ENCODE peak calls at places on chromosomes 7 and 10, in nine cellular contexts. One of them, this sample, is unnamed. For H3K9me3 and H3K4me1, the result is how much of the 10 kb centered on the place peaks cover.

GRCh38 chr10:93518531-93518930 is 22.1 kb downstream of the CEP55 start:
- DNase-seq in esophagus squamous epithelium: no peak
- DNase-seq in neural progenitor cell: no peak
- DNase-seq in sigmoid colon: no peak
- DNase-seq in stomach: no peak
- DNase-seq in left ventricle myocardium inferior: no peak
- DNase-seq in CD8-positive, alpha-beta T cell: no peak
- DNase-seq in cardiac muscle cell: no peak
- DNase-seq in A549: no peak
- DNase-seq in this sample: no peak

GRCh38 chr7:155676052-155676451 is 31.6 kb downstream of the RBM33 start:
- DNase-seq in esophagus squamous epithelium: no peak
- DNase-seq in neural progenitor cell: no peak
- DNase-seq in sigmoid colon: no peak
- DNase-seq in stomach: no peak
- DNase-seq in left ventricle myocardium inferior: no peak
- DNase-seq in CD8-positive, alpha-beta T cell: no peak
- DNase-seq in cardiac muscle cell: no peak
- DNase-seq in A549: no peak
- DNase-seq in this sample: no peak

GRCh38 chr7:151468214-151469023 is 28.5 kb upstream of the CRYGN start:
- DNase-seq in esophagus squamous epithelium: no peak
- DNase-seq in neural progenitor cell: no peak
- DNase-seq in sigmoid colon: no peak
- DNase-seq in stomach: no peak
- DNase-seq in left ventricle myocardium inferior: no peak
- DNase-seq in CD8-positive, alpha-beta T cell: no peak
- DNase-seq in cardiac muscle cell: no peak
- DNase-seq in A549: no peak
- DNase-seq in this sample: no peak

GRCh38 chr10:69363666-69364065 is 53.1 kb downstream of the TACR2 start:
- DNase-seq in esophagus squamous epithelium: no peak
- DNase-seq in neural progenitor cell: no peak
- DNase-seq in sigmoid colon: no peak
- DNase-seq in stomach: no peak
- DNase-seq in left ventricle myocardium inferior: no peak
- DNase-seq in CD8-positive, alpha-beta T cell: no peak
- DNase-seq in cardiac muscle cell: no peak
- DNase-seq in A549: no peak
- DNase-seq in this sample: no peak

GRCh38 chr10:114310346-114310745 is 71.3 kb downstream of the VWA2 start:
- DNase-seq in esophagus squamous epithelium: no peak
- DNase-seq in neural progenitor cell: no peak
- DNase-seq in sigmoid colon: peak
- DNase-seq in stomach: no peak
- DNase-seq in left ventricle myocardium inferior: no peak
- DNase-seq in CD8-positive, alpha-beta T cell: no peak
- DNase-seq in cardiac muscle cell: no peak
- DNase-seq in A549: no peak
- DNase-seq in this sample: no peak

GRCh38 chr10:58797356-58797755 is 284.7 kb downstream of the BICC1 start:
- DNase-seq in esophagus squamous epithelium: no peak
- DNase-seq in neural progenitor cell: no peak
- DNase-seq in sigmoid colon: no peak
- DNase-seq in stomach: no peak
- DNase-seq in left ventricle myocardium inferior: no peak
- DNase-seq in CD8-positive, alpha-beta T cell: no peak
- DNase-seq in cardiac muscle cell: no peak
- DNase-seq in A549: no peak
- DNase-seq in this sample: no peak

GRCh38 chr10:82981137-82981723 is 1106.2 kb downstream of the NRG3 start:
- DNase-seq in esophagus squamous epithelium: no peak
- DNase-seq in neural progenitor cell: no peak
- DNase-seq in sigmoid colon: no peak
- DNase-seq in stomach: no peak
- DNase-seq in left ventricle myocardium inferior: no peak
- DNase-seq in CD8-positive, alpha-beta T cell: no peak
- DNase-seq in cardiac muscle cell: no peak
- DNase-seq in A549: no peak
- DNase-seq in this sample: peak

GRCh38 chr7:68063171-68063570 is 1066.5 kb downstream of the TYW1 start:
- DNase-seq in esophagus squamous epithelium: no peak
- DNase-seq in neural progenitor cell: peak
- DNase-seq in sigmoid colon: no peak
- DNase-seq in stomach: no peak
- DNase-seq in left ventricle myocardium inferior: no peak
- DNase-seq in CD8-positive, alpha-beta T cell: no peak
- DNase-seq in cardiac muscle cell: peak
- DNase-seq in A549: peak
- DNase-seq in this sample: no peak

GRCh38 chr10:58457761-58458616 is 54.7 kb upstream of the BICC1 start:
- DNase-seq in esophagus squamous epithelium: no peak
- DNase-seq in neural progenitor cell: no peak
- DNase-seq in sigmoid colon: peak
- DNase-seq in stomach: no peak
- DNase-seq in left ventricle myocardium inferior: peak
- DNase-seq in CD8-positive, alpha-beta T cell: no peak
- DNase-seq in cardiac muscle cell: no peak
- DNase-seq in A549: no peak
- DNase-seq in this sample: no peak

DNA sequence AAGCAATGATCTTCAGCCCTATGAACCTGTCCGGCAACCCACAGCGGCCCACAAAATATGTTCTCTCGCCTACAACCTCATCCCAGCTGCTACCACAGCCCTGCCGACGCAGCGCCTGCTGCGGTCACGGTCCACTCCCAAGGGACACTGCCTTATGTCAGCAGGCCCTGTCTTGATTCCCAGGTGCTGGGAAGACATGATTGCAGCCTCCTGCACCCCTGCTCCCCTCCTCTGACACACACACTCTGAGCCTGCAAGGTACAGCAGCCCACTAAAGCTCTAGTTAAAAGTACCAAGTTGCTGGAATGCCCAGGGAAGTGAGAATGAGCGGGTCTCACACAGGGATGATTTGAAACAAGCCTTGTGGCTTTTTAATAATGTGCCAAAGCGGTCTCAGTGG is 715.3 kb upstream of the GALNT17 start:
- DNase-seq in esophagus squamous epithelium: no peak
- DNase-seq in neural progenitor cell: no peak
- DNase-seq in sigmoid colon: no peak
- DNase-seq in stomach: no peak
- DNase-seq in left ventricle myocardium inferior: no peak
- DNase-seq in CD8-positive, alpha-beta T cell: no peak
- DNase-seq in cardiac muscle cell: no peak
- DNase-seq in A549: no peak
- DNase-seq in this sample: no peak
- H3K27ac ChIP-seq in esophagus squamous epithelium: no peak
- H3K27ac ChIP-seq in neural progenitor cell: no peak
- H3K27ac ChIP-seq in sigmoid colon: no peak
- H3K27ac ChIP-seq in stomach: no peak
- H3K27ac ChIP-seq in left ventricle myocardium inferior: no peak
- H3K27ac ChIP-seq in CD8-positive, alpha-beta T cell: no peak
- H3K27ac ChIP-seq in cardiac muscle cell: no peak
- H3K27ac ChIP-seq in A549: no peak
- H3K27ac ChIP-seq in this sample: no peak

DNA sequence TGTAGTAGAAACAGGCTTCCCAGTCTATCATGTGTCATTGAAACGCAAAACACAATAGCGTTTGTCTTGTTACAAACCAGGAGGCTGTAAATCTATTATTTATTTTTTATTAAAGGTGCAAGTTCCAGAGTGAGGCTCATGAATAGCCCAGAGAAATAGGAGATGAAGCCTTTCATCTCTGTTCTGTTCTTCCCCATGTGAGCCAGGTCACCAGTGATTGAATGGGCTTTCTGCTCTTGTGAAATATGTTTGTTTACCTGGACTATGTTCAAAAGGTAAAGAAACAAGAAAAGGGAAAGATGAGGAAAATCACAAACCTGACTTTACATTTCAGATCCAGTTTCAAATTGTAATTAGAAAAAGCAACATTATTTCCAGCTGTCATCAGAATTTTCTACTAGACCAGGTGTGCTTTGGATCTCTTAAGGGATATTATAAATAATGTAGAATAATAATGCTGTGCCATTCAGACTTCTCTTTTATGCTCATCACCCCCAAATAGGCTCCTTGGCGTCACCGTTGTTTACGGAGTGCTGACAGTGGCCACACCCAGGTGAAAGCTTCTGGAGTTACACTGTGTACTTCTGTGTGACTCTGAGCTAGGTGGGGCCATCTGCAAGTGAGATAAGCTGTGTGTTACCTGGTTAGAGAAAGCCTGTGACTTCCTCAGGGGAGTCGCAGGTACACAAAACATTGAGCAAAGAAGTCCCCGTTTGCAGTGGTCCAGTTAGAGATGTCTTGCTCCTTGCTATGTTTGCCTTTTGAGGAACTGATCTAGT is 274.9 kb downstream of the SDK1 start:
- DNase-seq in esophagus squamous epithelium: no peak
- DNase-seq in neural progenitor cell: no peak
- DNase-seq in sigmoid colon: no peak
- DNase-seq in stomach: peak
- DNase-seq in left ventricle myocardium inferior: no peak
- DNase-seq in CD8-positive, alpha-beta T cell: no peak
- DNase-seq in cardiac muscle cell: no peak
- DNase-seq in A549: no peak
- DNase-seq in this sample: no peak
- H3K9me3 ChIP-seq in esophagus squamous epithelium: under half
- H3K9me3 ChIP-seq in neural progenitor cell: under half
- H3K9me3 ChIP-seq in sigmoid colon: under half
- H3K9me3 ChIP-seq in stomach: under half
- H3K9me3 ChIP-seq in left ventricle myocardium inferior: under half
- H3K9me3 ChIP-seq in CD8-positive, alpha-beta T cell: under half
- H3K9me3 ChIP-seq in cardiac muscle cell: under half
- H3K9me3 ChIP-seq in A549: under half
- H3K9me3 ChIP-seq in this sample: under half

GRCh38 chr10:46288601-46289206 is 1.9 kb downstream of the ANTXRL start:
- DNase-seq in esophagus squamous epithelium: no peak
- DNase-seq in neural progenitor cell: no peak
- DNase-seq in sigmoid colon: no peak
- DNase-seq in stomach: no peak
- DNase-seq in left ventricle myocardium inferior: no peak
- DNase-seq in CD8-positive, alpha-beta T cell: no peak
- DNase-seq in cardiac muscle cell: no peak
- DNase-seq in A549: no peak
- DNase-seq in this sample: no peak

GRCh38 chr10:46285300-46285699 is 1.5 kb upstream of the ANTXRL start:
- DNase-seq in esophagus squamous epithelium: no peak
- DNase-seq in neural progenitor cell: no peak
- DNase-seq in sigmoid colon: peak
- DNase-seq in stomach: no peak
- DNase-seq in left ventricle myocardium inferior: no peak
- DNase-seq in CD8-positive, alpha-beta T cell: no peak
- DNase-seq in cardiac muscle cell: no peak
- DNase-seq in A549: no peak
- DNase-seq in this sample: no peak

GRCh38 chr10:46285966-46286620 is 704 bp upstream of the ANTXRL start:
- DNase-seq in esophagus squamous epithelium: no peak
- DNase-seq in neural progenitor cell: no peak
- DNase-seq in sigmoid colon: peak
- DNase-seq in stomach: no peak
- DNase-seq in left ventricle myocardium inferior: no peak
- DNase-seq in CD8-positive, alpha-beta T cell: no peak
- DNase-seq in cardiac muscle cell: no peak
- DNase-seq in A549: no peak
- DNase-seq in this sample: peak

GRCh38 chr10:46287846-46288480 is 1.2 kb downstream of the ANTXRL start:
- DNase-seq in esophagus squamous epithelium: no peak
- DNase-seq in neural progenitor cell: no peak
- DNase-seq in sigmoid colon: peak
- DNase-seq in stomach: no peak
- DNase-seq in left ventricle myocardium inferior: no peak
- DNase-seq in CD8-positive, alpha-beta T cell: no peak
- DNase-seq in cardiac muscle cell: no peak
- DNase-seq in A549: peak
- DNase-seq in this sample: no peak

DNA sequence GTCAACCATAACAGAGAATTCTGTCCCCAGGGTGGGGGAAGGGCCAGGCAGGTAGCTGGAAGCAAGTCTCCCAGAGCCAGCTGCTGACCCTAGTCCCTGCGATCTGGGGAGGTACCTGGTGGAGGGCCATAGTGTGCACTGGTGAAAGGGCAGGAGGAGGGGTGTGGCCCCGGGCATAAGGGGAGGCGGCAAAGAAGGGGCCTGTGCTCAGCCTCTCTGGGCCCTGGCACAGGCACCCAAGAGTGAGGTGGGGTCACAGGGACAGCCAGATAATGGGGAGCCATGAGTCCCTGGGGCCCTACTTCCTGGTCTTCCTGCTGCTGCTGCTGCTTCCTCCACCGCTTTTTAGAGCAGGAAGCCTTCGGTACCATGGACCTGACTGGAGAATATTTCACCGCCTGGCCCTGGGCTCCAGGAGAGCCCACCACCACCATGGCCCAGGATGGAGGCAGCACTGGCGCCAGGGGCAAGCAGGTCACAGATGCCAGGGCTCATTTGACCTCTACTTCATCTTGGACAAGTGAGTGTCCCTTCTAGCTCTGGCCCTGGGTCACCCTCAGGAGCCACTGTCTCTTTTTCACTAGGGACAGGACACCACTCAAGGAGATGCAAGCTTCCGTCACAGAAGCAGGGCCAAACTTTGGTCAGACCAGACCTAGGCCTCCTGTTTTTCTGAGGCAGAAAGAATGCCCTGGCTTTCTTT is at the start of gene ANTXRL:
- DNase-seq in esophagus squamous epithelium: no peak
- DNase-seq in neural progenitor cell: no peak
- DNase-seq in sigmoid colon: peak
- DNase-seq in stomach: no peak
- DNase-seq in left ventricle myocardium inferior: no peak
- DNase-seq in CD8-positive, alpha-beta T cell: no peak
- DNase-seq in cardiac muscle cell: no peak
- DNase-seq in A549: no peak
- DNase-seq in this sample: no peak
- H3K4me1 ChIP-seq in esophagus squamous epithelium: under half
- H3K4me1 ChIP-seq in neural progenitor cell: under half
- H3K4me1 ChIP-seq in sigmoid colon: under half
- H3K4me1 ChIP-seq in stomach: under half
- H3K4me1 ChIP-seq in left ventricle myocardium inferior: under half
- H3K4me1 ChIP-seq in CD8-positive, alpha-beta T cell: under half
- H3K4me1 ChIP-seq in cardiac muscle cell: under half
- H3K4me1 ChIP-seq in A549: under half
- H3K4me1 ChIP-seq in this sample: under half

DNA sequence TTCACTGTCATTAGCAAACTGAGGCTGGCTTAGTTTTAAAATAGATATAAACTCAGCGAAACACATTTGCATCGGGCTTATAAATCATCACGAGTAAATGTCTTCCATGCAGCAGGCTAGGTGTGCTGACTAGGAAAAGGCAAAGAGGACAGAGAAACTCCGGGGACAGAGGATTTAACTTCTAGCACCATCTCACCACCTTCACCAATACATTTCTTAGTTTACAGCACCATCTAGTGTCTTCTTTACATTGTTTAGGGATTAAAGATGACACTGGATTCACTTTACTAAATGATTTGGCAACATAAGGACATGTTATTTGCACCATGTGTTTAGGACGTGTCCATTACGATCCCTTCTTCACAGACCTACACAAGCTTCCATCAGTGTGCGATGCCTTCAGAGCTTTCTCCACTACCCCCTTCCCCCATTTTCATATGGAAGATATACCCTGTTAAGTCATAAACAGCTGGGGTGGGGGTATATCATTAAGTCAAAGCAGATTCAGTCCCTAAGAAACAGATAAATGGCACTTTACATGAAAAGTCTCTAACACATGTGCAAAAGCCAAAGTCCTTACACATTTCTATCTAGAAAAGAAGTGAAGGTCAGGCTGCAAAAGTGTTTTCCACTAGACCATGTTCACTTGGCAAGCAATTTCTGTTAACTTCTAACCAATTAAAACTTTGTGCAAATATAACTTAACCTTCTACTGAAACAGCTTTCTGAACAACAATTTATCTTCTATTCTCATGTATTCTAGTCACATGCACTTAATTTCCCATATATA is 103.3 kb downstream of the GRB10 start:
- DNase-seq in esophagus squamous epithelium: no peak
- DNase-seq in neural progenitor cell: peak
- DNase-seq in sigmoid colon: no peak
- DNase-seq in stomach: no peak
- DNase-seq in left ventricle myocardium inferior: no peak
- DNase-seq in CD8-positive, alpha-beta T cell: no peak
- DNase-seq in cardiac muscle cell: peak
- DNase-seq in A549: peak
- DNase-seq in this sample: peak
- H3K27ac ChIP-seq in esophagus squamous epithelium: no peak
- H3K27ac ChIP-seq in neural progenitor cell: no peak
- H3K27ac ChIP-seq in sigmoid colon: peak
- H3K27ac ChIP-seq in stomach: no peak
- H3K27ac ChIP-seq in left ventricle myocardium inferior: no peak
- H3K27ac ChIP-seq in CD8-positive, alpha-beta T cell: no peak
- H3K27ac ChIP-seq in cardiac muscle cell: no peak
- H3K27ac ChIP-seq in A549: no peak
- H3K27ac ChIP-seq in this sample: no peak

This sample was measured in SJSA1.